ENCODE peak calls at places on chromosomes 12 and 14, in four cellular contexts. Z is SHP77, L is LoVo, W is body of pancreas. J is an unnamed sample.

GRCh38 chr14:75587388-75587787 is 9.0 kb downstream of the FLVCR2 start:
- DNase-seq in L (no peak), Z (no peak), W (no peak), J (no peak)

GRCh38 chr12:51482808-51483532 is 58.3 kb downstream of the SLC4A8 start:
- DNase-seq in L (no peak), W (no peak), Z (no peak), J (no peak)

GRCh38 chr12:93197067-93197593 is 180.6 kb upstream of the NUDT4 start:
- DNase-seq in W (no peak), L (no peak), Z (no peak), J (no peak)

GRCh38 chr12:50788562-50788961 is 24.7 kb downstream of the ATF1 start:
- DNase-seq in Z (no peak), W (no peak), L (no peak), J (no peak)

GRCh38 chr12:120126635-120127005 is 10.1 kb upstream of the RAB35 start:
- DNase-seq in W (no peak), Z (no peak), L (no peak), J (no peak)

GRCh38 chr14:88521818-88522217 is 33.0 kb downstream of the PTPN21 start:
- DNase-seq in L (no peak), W (no peak), Z (no peak), J (no peak)

GRCh38 chr14:31080060-31080459 is 53.9 kb upstream of the STRN3 start:
- DNase-seq in W (no peak), Z (no peak), L (peak), J (no peak)

GRCh38 chr14:100037351-100037750 is 27.9 kb upstream of the EVL start:
- DNase-seq in Z (no peak), W (no peak), L (no peak), J (peak)

GRCh38 chr12:121796855-121797751 is 3.6 kb upstream of the RHOF start:
- DNase-seq in L (peak), Z (peak), W (peak), J (peak)

GRCh38 chr12:31773223-31773750 is 44.5 kb upstream of the AMN1 start:
- DNase-seq in L (no peak), Z (peak), W (no peak), J (no peak)

GRCh38 chr12:69061574-69061973 is 128.6 kb upstream of the CPM start:
- DNase-seq in W (no peak), L (no peak), Z (no peak), J (no peak)

GRCh38 chr14:97771340-97772045 is 974.3 kb downstream of the VRK1 start:
- DNase-seq in L (no peak), Z (no peak), W (no peak), J (no peak)

GRCh38 chr14:25111061-25111601 is 61.2 kb upstream of the STXBP6 start:
- DNase-seq in L (no peak), Z (no peak), W (peak), J (peak)

GRCh38 chr14:49865431-49865859 is 12.9 kb upstream of the NEMF start:
- DNase-seq in L (peak), Z (peak), W (peak), J (peak)

GRCh38 chr14:105411017-105411941 is 8.3 kb upstream of the MTA1 start:
- DNase-seq in Z (peak), L (peak), W (peak), J (peak)

GRCh38 chr12:47164116-47164515 is 84.4 kb upstream of the AMIGO2 start:
- DNase-seq in L (no peak), Z (no peak), W (no peak), J (no peak)

GRCh38 chr12:102811125-102811737 is 105.8 kb downstream of the PAH start:
- DNase-seq in L (peak), W (peak), Z (peak), J (peak)

GRCh38 chr12:115623275-115623674 is 654.2 kb downstream of the MED13L start:
- DNase-seq in L (no peak), Z (no peak), W (no peak), J (no peak)

GRCh38 chr14:100424504-100425453 is 101.6 kb downstream of the SLC25A47 start:
- DNase-seq in L (peak), W (no peak), Z (no peak), J (no peak)

GRCh38 chr12:109678732-109679131 is 34.9 kb upstream of the FAM222A start:
- DNase-seq in Z (no peak), W (no peak), L (no peak), J (no peak)

GRCh38 chr12:66823857-66824570 is 145.1 kb upstream of the GRIP1 start:
- DNase-seq in Z (peak), L (peak), W (no peak), J (peak)